ENCODE peak calls at places on chromosomes 2 and 18, in ten cellular contexts. L is heart right ventricle, X is spleen, V is A549, C is pancreas, A is upper lobe of right lung, S is tibial nerve, W is fibroblast of lung, J is GM12878, F is body of pancreas. P is an unnamed sample.

GRCh38 chr2:109611467-109612095 is 2.2 kb downstream of the SEPTIN10 start:
- DNase-seq in L (no peak), X (no peak), V (no peak), C (no peak), A (no peak), S (no peak), W (peak; percentile 85), J (no peak), F (no peak), P (no peak)

GRCh38 chr18:23127145-23127544 is 8.1 kb upstream of the CABLES1 start:
- DNase-seq in L (no peak), X (no peak), V (no peak), C (no peak), A (no peak), S (no peak), W (no peak), J (no peak), F (no peak), P (no peak)

GRCh38 chr2:53631313-53632125 is 136.1 kb upstream of the CHAC2 start:
- DNase-seq in L (no peak), X (no peak), V (no peak), C (no peak), A (no peak), S (no peak), W (no peak), J (no peak), F (no peak), P (no peak)

GRCh38 chr2:1552611-1553010 is 139.3 kb downstream of the TPO start:
- DNase-seq in L (no peak), X (no peak), V (no peak), C (no peak), A (no peak), S (no peak), W (no peak), J (no peak), F (no peak), P (no peak)

GRCh38 chr2:210616074-210616473 is 59.7 kb downstream of the CPS1 start:
- DNase-seq in L (no peak), X (no peak), V (no peak), C (no peak), A (no peak), S (no peak), W (peak; percentile 7), J (no peak), F (no peak), P (no peak)

GRCh38 chr2:122261923-122262322 is 506.5 kb downstream of the TSN start:
- DNase-seq in L (no peak), X (no peak), V (no peak), C (no peak), A (no peak), S (no peak), W (no peak), J (no peak), F (no peak), P (no peak)

GRCh38 chr18:13809521-13810252 is 14.3 kb upstream of the MC5R start:
- DNase-seq in L (no peak), X (no peak), V (no peak), C (no peak), A (no peak), S (no peak), W (no peak), J (no peak), F (no peak), P (no peak)

GRCh38 chr2:236749346-236749745 is 179.7 kb downstream of the ACKR3 start:
- DNase-seq in L (no peak), X (no peak), V (no peak), C (no peak), A (no peak), S (no peak), W (peak; percentile 91), J (no peak), F (no peak), P (no peak)

GRCh38 chr2:151999058-151999457 is 99.8 kb downstream of the CACNB4 start:
- DNase-seq in L (peak; percentile 31), X (no peak), V (peak; percentile 65), C (peak; percentile 64), A (peak; percentile 65), S (peak; percentile 18), W (peak; percentile 32), J (no peak), F (peak; percentile 49), P (peak; percentile 39)

GRCh38 chr2:224772494-224772893 is 56.3 kb upstream of the CCDC195 start:
- DNase-seq in L (no peak), X (no peak), V (no peak), C (no peak), A (no peak), S (no peak), W (no peak), J (no peak), F (no peak), P (no peak)

GRCh38 chr2:204655101-204655500 is 109.8 kb downstream of the PARD3B start:
- DNase-seq in L (no peak), X (no peak), V (no peak), C (no peak), A (no peak), S (no peak), W (peak; percentile 43), J (no peak), F (no peak), P (no peak)

GRCh38 chr2:219645631-219646527 is 18.4 kb downstream of the SLC4A3 start:
- DNase-seq in L (no peak), X (no peak), V (no peak), C (no peak), A (no peak), S (no peak), W (peak; percentile 85), J (no peak), F (no peak), P (no peak)

GRCh38 chr18:48161911-48162698 is 231.6 kb upstream of the SMAD2 start:
- DNase-seq in L (peak; percentile 55), X (no peak), V (peak; percentile 21), C (no peak), A (no peak), S (no peak), W (peak; percentile 15), J (no peak), F (no peak), P (no peak)

GRCh38 chr18:76306685-76307292 is 188.3 kb downstream of the ZNF516 start:
- DNase-seq in L (no peak), X (no peak), V (no peak), C (no peak), A (no peak), S (no peak), W (no peak), J (peak; percentile 37), F (no peak), P (no peak)

GRCh38 chr18:8987250-8987649 is 115.2 kb upstream of the NDUFV2 start:
- DNase-seq in L (no peak), X (no peak), V (no peak), C (no peak), A (no peak), S (no peak), W (peak; percentile 74), J (no peak), F (peak; percentile 69), P (no peak)

GRCh38 chr18:59871711-59872362 is 28.0 kb upstream of the PMAIP1 start:
- DNase-seq in L (no peak), X (no peak), V (no peak), C (no peak), A (no peak), S (no peak), W (no peak), J (no peak), F (no peak), P (no peak)

GRCh38 chr2:176461686-176462376 is 192.6 kb downstream of the MTX2 start:
- DNase-seq in L (no peak), X (no peak), V (no peak), C (no peak), A (no peak), S (no peak), W (peak; percentile 29), J (no peak), F (no peak), P (no peak)

GRCh38 chr2:44189104-44189503 is 20.4 kb downstream of the PPM1B start:
- DNase-seq in L (no peak), X (no peak), V (no peak), C (no peak), A (no peak), S (no peak), W (no peak), J (no peak), F (no peak), P (no peak)
- H3K27ac ChIP-seq in L (no peak overlapping the region), X (peak overlapping the region; percentile 41), V (no peak overlapping the region), C (no peak overlapping the region), A (no peak overlapping the region), S (no peak overlapping the region), W (no peak overlapping the region), J (peak overlapping the region; percentile 47), F (no peak overlapping the region), P (no peak overlapping the region)

DNA sequence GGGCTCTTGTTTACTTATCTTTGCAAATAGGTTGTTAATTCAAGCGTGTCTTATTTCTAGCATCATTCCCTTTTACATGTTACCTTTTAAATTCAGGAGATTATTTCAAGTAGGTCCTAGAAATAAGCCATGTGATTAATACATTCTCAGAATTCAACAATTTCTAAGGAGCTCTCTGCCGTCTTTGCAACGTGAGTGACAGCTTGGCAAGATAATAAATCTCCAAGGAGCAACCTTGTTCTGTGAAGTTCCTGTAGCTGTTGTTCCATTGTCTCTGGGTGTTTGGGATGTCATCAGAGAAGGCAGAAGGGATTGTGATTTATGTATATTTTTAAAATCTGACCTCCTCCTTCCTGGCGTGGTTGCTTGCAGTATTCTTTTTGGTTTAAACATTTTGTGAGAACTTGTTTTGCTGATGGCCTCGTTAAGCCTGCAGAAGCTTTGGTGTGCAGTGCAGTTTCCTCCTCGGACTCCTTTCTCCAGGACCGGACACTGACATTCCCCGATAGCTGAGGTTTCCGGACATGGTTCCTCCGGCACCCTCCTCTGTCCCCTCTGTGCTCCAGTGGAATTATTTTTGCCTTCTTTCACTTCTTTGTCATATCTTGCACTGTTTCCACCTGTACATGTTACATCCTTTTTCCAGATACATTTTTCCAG is 33.6 kb downstream of the RAMP1 start:
- DNase-seq in L (no peak), X (peak; percentile 10), V (no peak), C (peak; percentile 11), A (no peak), S (no peak), W (no peak), J (no peak), F (no peak), P (no peak)
- H3K4me1 ChIP-seq in L (peaks cover 45% of the 10 kb centered on the region), X (peaks cover under 1% of the 10 kb centered on the region), V (peaks cover 7% of the 10 kb centered on the region), C (peaks cover 20% of the 10 kb centered on the region), A (peaks cover 8% of the 10 kb centered on the region), S (peaks cover 4% of the 10 kb centered on the region), W (peaks cover 2% of the 10 kb centered on the region), J (peaks cover under 1% of the 10 kb centered on the region), F (peaks cover 55% of the 10 kb centered on the region), P (peaks cover 48% of the 10 kb centered on the region)

GRCh38 chr2:113080134-113080533 is 12.4 kb downstream of the IL1F10 start:
- DNase-seq in L (no peak), X (peak; percentile 78), V (peak; percentile 31), C (no peak), A (no peak), S (peak; percentile 32), W (peak; percentile 10), J (no peak), F (peak; percentile 15), P (no peak)
- TF ChIP-seq CTCF in L (peak; percentile 48), X (peak; percentile 30), V (peak; percentile 80), C (peak; percentile 7), A (peak; percentile 57), S (peak; percentile 33), W (peak; percentile 80), J (peak; percentile 86), F (peak; percentile 34), P (peak; percentile 37)

DNA sequence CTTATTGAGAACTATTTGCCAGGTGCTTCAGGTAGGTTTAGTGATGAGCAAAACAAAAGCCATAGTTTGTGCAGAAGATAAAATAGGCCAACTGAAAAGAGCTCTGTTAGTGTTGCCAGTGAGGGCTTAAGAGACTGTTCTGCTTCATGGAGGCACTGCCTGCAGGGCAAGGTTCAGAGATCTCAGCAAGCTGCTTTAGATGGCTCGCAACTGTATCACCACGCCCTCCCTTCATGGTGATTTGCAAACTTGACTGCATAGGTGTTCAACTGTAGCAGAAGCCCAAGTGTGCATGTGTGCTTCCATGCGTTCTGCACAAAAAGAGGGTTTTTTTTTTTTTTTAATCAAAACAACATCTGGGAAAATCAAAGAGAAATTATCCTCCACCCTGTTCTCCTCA is 84.5 kb downstream of the RAPH1 start:
- DNase-seq in L (no peak), X (no peak), V (no peak), C (no peak), A (no peak), S (no peak), W (no peak), J (no peak), F (no peak), P (no peak)
- H3K27ac ChIP-seq in L (no peak overlapping the region), X (no peak overlapping the region), V (peak overlapping the region; percentile 34), C (no peak overlapping the region), A (no peak overlapping the region), S (no peak overlapping the region), W (no peak overlapping the region), J (no peak overlapping the region), F (no peak overlapping the region), P (no peak overlapping the region)

P was measured in psoas muscle.